ENCODE peak calls at places on chromosomes 11 and 22, in nine cellular contexts. N is foreskin fibroblast, Q is ovary, Z is GM20000, T is fibroblast of pulmonary artery, L is ascending aorta, B is Calu3, X is NB4, E is cardiac muscle cell. H is an unnamed sample.

GRCh38 chr11:123640677-123641494 is 13.5 kb downstream of the SCN3B start:
- DNase-seq in N (peak), Q (no peak), Z (peak), T (peak), L (no peak), B (peak), X (peak), E (peak), H (no peak)

GRCh38 chr22:36873614-36874308 is 13.0 kb downstream of the NCF4 start:
- DNase-seq in N (peak), Q (no peak), Z (peak), T (peak), L (no peak), B (peak), X (peak), E (peak), H (no peak)

GRCh38 chr22:25038771-25039170 is 86.3 kb downstream of the KIAA1671 start:
- DNase-seq in N (no peak), Q (no peak), Z (no peak), T (no peak), L (no peak), B (no peak), X (no peak), E (no peak), H (no peak)

GRCh38 chr11:63666874-63667273 is 4.3 kb downstream of the ATL3 start:
- DNase-seq in N (peak), Q (no peak), Z (no peak), T (peak), L (no peak), B (no peak), X (no peak), E (peak), H (no peak)

GRCh38 chr11:69229521-69229920 is 64.4 kb upstream of the MYEOV start:
- DNase-seq in N (no peak), Q (no peak), Z (no peak), T (no peak), L (peak), B (no peak), X (no peak), E (no peak), H (peak)

GRCh38 chr11:113241190-113242051 is 73.0 kb upstream of the TTC12 start:
- DNase-seq in N (peak), Q (no peak), Z (no peak), T (no peak), L (no peak), B (no peak), X (no peak), E (peak), H (no peak)

GRCh38 chr11:118046051-118046963 is 30.6 kb upstream of the TMPRSS4 start:
- DNase-seq in N (no peak), Q (no peak), Z (peak), T (no peak), L (no peak), B (no peak), X (no peak), E (no peak), H (no peak)

GRCh38 chr22:49253656-49254055 is 574.0 kb downstream of the BRD1 start:
- DNase-seq in N (no peak), Q (no peak), Z (no peak), T (no peak), L (no peak), B (no peak), X (no peak), E (no peak), H (no peak)

GRCh38 chr11:2529173-2529572 is 84.4 kb downstream of the KCNQ1 start:
- DNase-seq in N (no peak), Q (peak), Z (no peak), T (no peak), L (no peak), B (no peak), X (no peak), E (no peak), H (no peak)

GRCh38 chr11:72223615-72224586 is 666 bp upstream of the INPPL1 start:
- DNase-seq in N (peak), Q (peak), Z (peak), T (peak), L (peak), B (peak), X (peak), E (peak), H (peak)

GRCh38 chr22:24601217-24602104 is 1.5 kb upstream of the GGT1 start:
- DNase-seq in N (no peak), Q (no peak), Z (no peak), T (no peak), L (no peak), B (peak), X (peak), E (no peak), H (no peak)

GRCh38 chr22:24289138-24289537 is 18.5 kb downstream of the SPECC1L start:
- DNase-seq in N (peak), Q (no peak), Z (no peak), T (peak), L (no peak), B (no peak), X (no peak), E (peak), H (no peak)

GRCh38 chr11:68440254-68440653 is 20.3 kb upstream of the PPP6R3 start:
- DNase-seq in N (no peak), Q (peak), Z (peak), T (no peak), L (no peak), B (no peak), X (no peak), E (peak), H (peak)

GRCh38 chr11:2748814-2749554 is 49.2 kb upstream of the KCNQ1OT1 start:
- DNase-seq in N (no peak), Q (peak), Z (no peak), T (no peak), L (no peak), B (no peak), X (no peak), E (no peak), H (no peak)

GRCh38 chr11:63858628-63859550 is 20.0 kb downstream of the MARK2 start:
- DNase-seq in N (peak), Q (no peak), Z (no peak), T (peak), L (no peak), B (no peak), X (peak), E (peak), H (no peak)

GRCh38 chr11:109426442-109426841 is 4.5 kb downstream of the C11orf87 start:
- DNase-seq in N (no peak), Q (no peak), Z (peak), T (no peak), L (no peak), B (no peak), X (peak), E (no peak), H (no peak)
- TF ChIP-seq CTCF in N (no peak), Q (no peak), Z (no peak), T (peak), L (no peak), B (no peak), X (peak), E (peak), H (peak)

GRCh38 chr11:76699461-76700091 is 29.0 kb upstream of the LRRC32 start:
- DNase-seq in N (peak), Q (no peak), Z (no peak), T (no peak), L (no peak), B (no peak), X (peak), E (no peak), H (no peak)

GRCh38 chr11:76695767-76696166 is 25.2 kb upstream of the LRRC32 start:
- DNase-seq in N (no peak), Q (no peak), Z (no peak), T (no peak), L (no peak), B (no peak), X (peak), E (no peak), H (no peak)

GRCh38 chr11:76696756-76697155 is 26.2 kb upstream of the LRRC32 start:
- DNase-seq in N (no peak), Q (no peak), Z (no peak), T (no peak), L (no peak), B (no peak), X (no peak), E (no peak), H (no peak)

GRCh38 chr11:76700177-76701100 is 29.9 kb upstream of the LRRC32 start:
- DNase-seq in N (peak), Q (peak), Z (no peak), T (peak), L (no peak), B (no peak), X (no peak), E (peak), H (no peak)

DNA sequence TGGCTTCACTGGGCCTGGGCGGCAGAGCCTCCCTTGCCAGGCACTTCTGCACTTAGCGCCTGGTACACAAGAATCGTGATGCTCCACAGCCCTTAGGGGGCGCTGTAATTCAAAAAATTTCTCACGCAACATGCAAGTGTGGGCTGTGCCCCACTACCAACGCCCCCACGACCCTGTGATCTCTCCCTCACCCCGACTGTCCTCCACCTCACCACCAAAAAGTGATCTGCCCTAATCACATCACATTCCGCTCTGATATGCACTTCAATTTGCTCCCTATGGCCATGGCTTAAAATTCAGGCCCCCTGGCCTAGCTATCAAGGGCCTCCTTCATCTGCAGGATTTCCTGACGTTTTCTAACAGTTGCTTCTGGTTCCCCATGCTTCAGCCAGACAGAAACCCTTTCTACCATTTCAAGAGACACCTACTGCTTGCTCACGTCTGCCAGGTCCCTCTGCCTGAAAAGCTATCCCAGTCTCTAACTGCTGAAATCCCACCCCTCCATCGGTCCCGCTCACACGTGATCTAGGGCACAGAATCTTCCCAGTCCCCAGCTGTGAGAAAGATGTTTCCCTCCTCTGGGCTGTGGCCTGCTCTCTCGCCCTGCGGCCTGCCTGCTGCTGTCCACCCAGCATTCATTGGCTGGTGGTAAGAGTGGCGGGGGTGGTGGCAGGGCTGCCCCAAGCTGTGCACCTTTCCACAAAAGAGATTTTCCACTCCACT is 27.9 kb upstream of the LRRC32 start:
- DNase-seq in N (peak), Q (no peak), Z (no peak), T (no peak), L (no peak), B (no peak), X (peak), E (no peak), H (no peak)
- TF ChIP-seq CTCF in N (no peak), Q (no peak), Z (peak), T (peak), L (no peak), B (no peak), X (peak), E (peak), H (peak)

GRCh38 chr11:125312812-125313211 is 148.3 kb downstream of the PKNOX2 start:
- DNase-seq in N (no peak), Q (no peak), Z (no peak), T (no peak), L (no peak), B (no peak), X (no peak), E (no peak), H (no peak)
- TF ChIP-seq CTCF in N (no peak), Q (no peak), Z (no peak), T (no peak), L (no peak), B (no peak), X (no peak), E (no peak), H (no peak)

GRCh38 chr11:124971810-124972209 is 17.8 kb downstream of the CCDC15 start:
- DNase-seq in N (no peak), Q (no peak), Z (no peak), T (no peak), L (no peak), B (no peak), X (no peak), E (no peak), H (no peak)

GRCh38 chr11:124970925-124971324 is 16.9 kb downstream of the CCDC15 start:
- DNase-seq in N (peak), Q (no peak), Z (peak), T (peak), L (no peak), B (peak), X (peak), E (peak), H (no peak)
- TF ChIP-seq CTCF in N (no peak), Q (no peak), Z (no peak), T (no peak), L (no peak), B (no peak), X (no peak), E (no peak), H (no peak)

DNA sequence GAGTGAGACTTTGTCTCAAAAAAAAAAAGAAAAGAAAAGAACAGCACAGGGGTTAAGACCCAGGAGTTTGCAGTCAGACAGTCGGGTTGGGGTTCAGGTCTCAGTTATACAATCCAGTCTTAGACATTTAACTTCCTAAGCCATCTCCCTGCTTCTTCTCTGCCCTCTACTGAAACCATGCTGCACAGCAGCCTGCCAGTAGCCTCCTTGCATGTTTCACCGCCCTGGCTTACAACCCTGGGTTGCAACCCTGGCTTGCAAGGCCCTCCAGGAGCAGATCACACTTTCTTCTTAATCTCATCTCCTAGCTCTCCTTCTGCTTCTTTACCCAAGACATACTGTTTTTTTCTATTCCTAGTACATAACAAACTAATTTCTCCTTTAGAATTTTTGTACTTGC is 5.9 kb upstream of the B3GAT3 start:
- DNase-seq in N (no peak), Q (no peak), Z (no peak), T (no peak), L (no peak), B (no peak), X (peak), E (peak), H (no peak)
- TF ChIP-seq CTCF in N (no peak), Q (no peak), Z (no peak), T (peak), L (no peak), B (no peak), X (no peak), E (peak), H (no peak)

GRCh38 chr11:66851698-66852465 is 5.0 kb upstream of the LRFN4 start:
- DNase-seq in N (peak), Q (peak), Z (peak), T (no peak), L (peak), B (no peak), X (no peak), E (no peak), H (no peak)
- TF ChIP-seq CTCF in N (no peak), Q (no peak), Z (peak), T (no peak), L (no peak), B (no peak), X (peak), E (peak), H (no peak)

DNA sequence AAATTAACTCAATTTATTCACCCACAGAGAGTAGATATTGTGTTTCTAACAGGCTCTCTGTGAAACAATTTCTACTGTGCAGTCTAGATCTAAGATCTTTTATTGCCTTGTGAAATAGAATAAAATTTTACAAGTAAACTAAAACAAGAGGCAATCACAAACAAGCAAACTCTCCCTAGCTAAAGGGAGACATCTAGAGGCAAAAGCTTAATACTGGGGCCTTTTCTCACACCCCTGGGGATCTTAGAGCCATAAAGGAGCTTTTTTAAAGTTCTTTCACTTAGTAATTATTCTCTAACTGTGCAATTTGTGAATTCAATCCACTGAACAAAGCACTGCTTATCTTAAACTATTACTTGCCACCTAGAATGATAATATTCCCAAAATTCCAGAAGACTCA is 19.7 kb downstream of the ALG9 start:
- DNase-seq in N (peak), Q (no peak), Z (no peak), T (peak), L (no peak), B (no peak), X (peak), E (peak), H (no peak)
- TF ChIP-seq CTCF in N (peak), Q (no peak), Z (peak), T (peak), L (no peak), B (no peak), X (peak), E (peak), H (peak)

H was measured in osteocyte.